ENCODE peak calls at places on chromosomes 11 and 22, in four cellular contexts. N, S, L and R are unnamed samples.

GRCh38 chr11:23509023-23509422 is 648.7 kb upstream of the CCDC179 start:
- DNase-seq in S (no peak), N (no peak), L (no peak), R (no peak)

GRCh38 chr22:40955516-40955915 is 4.3 kb downstream of the RBX1 start:
- DNase-seq in S (no peak), N (no peak), L (peak), R (no peak)

GRCh38 chr11:118615282-118615979 is 8.0 kb downstream of the PHLDB1 start:
- DNase-seq in S (no peak), L (no peak), N (no peak), R (no peak)

GRCh38 chr22:22884888-22885840 is 2.5 kb upstream of the IGLL5 start:
- DNase-seq in S (peak), N (no peak), L (no peak), R (peak)

GRCh38 chr11:40606800-40607199 is 852.7 kb downstream of the LRRC4C start:
- DNase-seq in S (no peak), L (no peak), N (no peak), R (no peak)

GRCh38 chr11:11789735-11790369 is 51.9 kb upstream of the USP47 start:
- DNase-seq in S (peak), N (no peak), L (no peak), R (no peak)

GRCh38 chr11:68896171-68896959 is 7.3 kb downstream of the MRPL21 start:
- DNase-seq in S (no peak), L (no peak), N (no peak), R (no peak)

GRCh38 chr11:20912046-20912821 is 242.8 kb downstream of the NELL1 start:
- DNase-seq in N (no peak), L (no peak), S (no peak), R (no peak)

GRCh38 chr22:25582946-25583345 is 18.5 kb downstream of the GRK3 start:
- DNase-seq in L (no peak), S (no peak), N (no peak), R (no peak)

GRCh38 chr11:44893250-44894216 is 57.1 kb downstream of the TP53I11 start:
- DNase-seq in L (no peak), S (no peak), N (no peak), R (no peak)

GRCh38 chr22:22692707-22693530 is 48.5 kb downstream of the GGTLC2 start:
- DNase-seq in S (peak), L (no peak), N (no peak), R (peak)

GRCh38 chr11:68315581-68315920 is 3.2 kb downstream of the LRP5 start:
- DNase-seq in S (peak), L (no peak), N (no peak), R (no peak)

GRCh38 chr11:65439331-65440181 is 17.0 kb downstream of the NEAT1 start:
- DNase-seq in N (no peak), L (no peak), S (peak), R (no peak)

GRCh38 chr11:12177739-12178338 is 67.4 kb downstream of the MICAL2 start:
- DNase-seq in S (no peak), N (no peak), L (no peak), R (no peak)

GRCh38 chr22:17853066-17853465 is 78.8 kb upstream of the BID start:
- DNase-seq in N (no peak), L (no peak), S (no peak), R (no peak)

GRCh38 chr11:35005156-35005780 is 88.8 kb downstream of the PDHX start:
- DNase-seq in L (no peak), N (no peak), S (no peak), R (no peak)

GRCh38 chr22:39773976-39774539 is 119.5 kb downstream of the ENTHD1 start:
- DNase-seq in L (no peak), N (peak), S (no peak), R (peak)
- TF ChIP-seq SPI1 in L (no peak), N (no peak), S (no peak), R (no peak)

GRCh38 chr22:49329636-49330035 is 498.0 kb downstream of the BRD1 start:
- DNase-seq in L (no peak), N (no peak), S (no peak), R (no peak)
- TF ChIP-seq SPI1 in L (no peak), N (no peak), S (no peak), R (no peak)

GRCh38 chr11:114230031-114230430 is 66.2 kb upstream of the NNMT start:
- DNase-seq in L (no peak), N (no peak), S (no peak), R (no peak)

GRCh38 chr11:114226283-114226859 is 69.8 kb upstream of the NNMT start:
- DNase-seq in S (no peak), L (no peak), N (no peak), R (no peak)

GRCh38 chr11:114228401-114229061 is 67.7 kb upstream of the NNMT start:
- DNase-seq in S (no peak), L (no peak), N (no peak), R (no peak)

GRCh38 chr11:114229062-114229450 is 67.1 kb upstream of the NNMT start:
- DNase-seq in L (no peak), S (no peak), N (no peak), R (no peak)

DNA sequence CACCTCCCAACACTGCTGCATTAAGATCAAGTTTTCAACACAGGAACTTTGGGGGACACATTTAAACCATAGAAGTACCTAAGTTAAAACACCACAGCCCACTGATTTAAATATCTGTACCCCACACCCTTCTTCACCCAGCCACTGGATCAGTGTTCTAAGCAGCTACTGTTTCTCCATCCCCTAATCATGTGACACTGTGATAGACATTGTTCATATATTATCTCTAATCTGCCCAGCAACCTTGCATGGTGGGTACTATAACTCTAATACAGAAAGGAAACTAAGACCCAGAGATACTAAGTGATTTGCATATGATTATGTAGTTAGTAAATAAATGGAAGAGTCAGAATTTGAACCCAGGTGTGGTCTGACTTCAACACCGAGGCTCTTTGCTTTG is 70.5 kb upstream of the NNMT start:
- DNase-seq in L (no peak), S (no peak), N (no peak), R (no peak)
- TF ChIP-seq SPI1 in L (no peak), S (no peak), N (no peak), R (no peak)

DNA sequence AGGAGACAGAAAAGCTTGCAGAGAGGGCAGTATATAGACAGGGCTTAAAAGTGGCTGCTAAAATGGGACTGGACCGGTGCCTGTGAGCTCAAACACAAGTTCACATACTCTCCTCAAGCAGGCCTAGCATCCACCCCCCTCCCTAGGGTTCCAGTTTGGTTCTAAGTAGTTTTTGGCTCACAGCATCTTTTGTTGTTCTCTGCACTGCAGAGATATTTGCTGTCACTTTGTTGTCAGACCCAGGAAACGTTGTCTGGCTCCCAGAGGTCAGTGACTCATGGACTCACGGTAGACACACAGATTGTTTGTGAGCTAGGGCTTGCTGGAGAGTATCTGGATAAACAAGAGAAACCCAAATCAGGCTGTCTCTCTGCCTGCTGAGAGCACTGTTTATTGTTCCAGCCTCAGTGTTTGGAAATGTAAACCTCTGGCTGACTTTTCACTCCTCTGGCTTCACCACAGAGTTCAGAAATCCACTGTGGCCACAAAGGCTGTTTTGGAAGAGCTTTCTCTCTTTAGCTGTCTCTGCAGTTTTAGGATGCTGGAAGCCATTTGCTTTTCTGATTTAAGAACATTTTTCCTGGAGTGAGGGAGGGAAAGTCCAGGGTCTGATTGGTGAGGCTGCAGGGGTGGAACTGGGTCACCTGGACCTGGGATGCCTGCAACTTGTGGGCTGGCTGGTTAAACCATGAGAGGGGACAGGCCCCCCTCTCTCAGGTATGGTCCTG is 303.7 kb upstream of the PLET1 start:
- DNase-seq in S (no peak), L (no peak), N (no peak), R (no peak)
- TF ChIP-seq SPI1 in S (no peak), L (no peak), N (no peak), R (no peak)

DNA sequence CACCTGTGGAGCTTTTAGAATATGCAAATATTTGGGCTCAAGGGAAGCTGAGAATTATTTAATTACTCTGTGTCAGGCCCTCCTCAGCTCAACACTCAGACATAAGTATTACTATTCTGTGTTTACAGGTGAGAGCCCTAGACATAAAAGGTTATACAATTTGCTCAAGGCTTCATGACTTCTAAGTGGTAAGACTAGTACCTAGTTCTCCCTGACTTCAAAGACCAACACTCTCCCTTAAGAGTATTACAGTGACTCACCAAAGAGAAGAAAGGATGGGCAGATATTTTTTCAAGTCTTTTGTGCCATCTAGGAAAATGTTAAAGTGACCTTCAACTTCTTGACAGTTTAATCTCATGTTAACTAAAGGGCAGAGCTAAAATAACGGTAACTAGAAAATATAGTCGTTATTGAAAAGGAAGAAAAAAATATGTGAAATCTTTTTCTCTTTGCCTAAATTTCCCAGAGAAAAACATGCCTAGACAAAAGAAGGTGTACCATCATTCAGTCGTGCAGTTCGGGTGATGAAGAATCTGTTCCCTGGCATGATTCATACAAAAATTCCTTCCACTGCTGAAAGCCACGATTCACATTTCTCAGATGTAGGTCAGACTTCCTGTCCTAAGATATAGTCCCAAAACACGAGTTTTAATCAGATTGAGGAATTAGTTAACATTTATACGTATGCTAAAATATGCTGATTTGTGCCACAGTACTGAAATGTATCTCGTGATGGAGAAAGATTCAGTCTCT is 849.1 kb upstream of the API5 start:
- DNase-seq in L (no peak), N (no peak), S (no peak), R (no peak)
- TF ChIP-seq SPI1 in L (no peak), N (no peak), S (no peak), R (no peak)

GRCh38 chr11:6735306-6735705 is 36.5 kb downstream of the OR2AG2 start:
- DNase-seq in L (no peak), S (no peak), N (no peak), R (no peak)

GRCh38 chr11:6736495-6737121 is 35.2 kb downstream of the OR2AG2 start:
- DNase-seq in N (no peak), S (no peak), L (no peak), R (no peak)

GRCh38 chr11:6738590-6738989 is 33.2 kb downstream of the OR2AG2 start:
- DNase-seq in L (no peak), S (no peak), N (no peak), R (no peak)

GRCh38 chr11:6734616-6735015 is 37.2 kb downstream of the OR2AG2 start:
- DNase-seq in N (no peak), S (no peak), L (no peak), R (no peak)

GRCh38 chr11:6737872-6738466 is 33.8 kb downstream of the OR2AG2 start:
- DNase-seq in S (peak), N (no peak), L (no peak), R (peak)
- TF ChIP-seq SPI1 in S (no peak), N (no peak), L (no peak), R (no peak)